ENCODE peak calls at places on chromosomes 16 and 17, in ten cellular contexts. N, W, C, Z, S, A, B, K, Y and P are unnamed samples.

GRCh38 chr17:72308744-72309395 is 188.1 kb downstream of the SOX9 start:
- DNase-seq in B (no peak), C (peak), K (no peak), S (no peak), Y (no peak), W (no peak), N (no peak), Z (no peak), A (no peak), P (no peak)

GRCh38 chr16:10624527-10624926 is 44.1 kb upstream of the EMP2 start:
- DNase-seq in W (no peak), S (no peak), N (no peak), K (no peak), B (no peak), A (no peak), Y (no peak), Z (no peak), C (no peak), P (no peak)

GRCh38 chr16:59698341-59698979 is 964.3 kb upstream of the GOT2 start:
- DNase-seq in K (no peak), Z (no peak), Y (no peak), C (no peak), S (no peak), B (no peak), N (peak), A (no peak), W (no peak), P (no peak)

GRCh38 chr17:15291674-15292361 is 26.7 kb upstream of the PMP22 start:
- DNase-seq in Z (no peak), W (no peak), S (no peak), C (no peak), N (peak), K (no peak), A (no peak), B (no peak), Y (no peak), P (no peak)

GRCh38 chr16:23333034-23333579 is 31.0 kb downstream of the SCNN1B start:
- DNase-seq in K (no peak), N (no peak), Z (no peak), A (no peak), C (no peak), S (peak), Y (no peak), B (no peak), W (no peak), P (no peak)

GRCh38 chr17:31700973-31701372 is 158.1 kb downstream of the COPRS start:
- DNase-seq in Z (no peak), C (no peak), B (no peak), W (no peak), Y (no peak), A (no peak), N (no peak), S (no peak), K (no peak), P (no peak)

GRCh38 chr16:85252461-85252860 is 140.2 kb upstream of the CIBAR2 start:
- DNase-seq in N (no peak), K (no peak), W (no peak), Y (no peak), A (no peak), B (no peak), C (no peak), Z (no peak), S (no peak), P (no peak)

GRCh38 chr16:86512860-86513470 is 2.6 kb downstream of the FOXF1 start:
- DNase-seq in C (no peak), N (no peak), S (peak), W (no peak), Y (no peak), Z (no peak), B (peak), A (peak), K (no peak), P (no peak)

GRCh38 chr17:74148446-74148845 is 55.0 kb upstream of the RPL38 start:
- DNase-seq in N (no peak), A (no peak), C (no peak), B (no peak), W (no peak), Z (no peak), Y (no peak), K (no peak), S (no peak), P (no peak)

GRCh38 chr16:19382887-19383816 is 34.5 kb upstream of the TMC5 start:
- DNase-seq in Z (no peak), A (no peak), W (peak), N (no peak), S (no peak), Y (no peak), K (no peak), B (no peak), C (no peak), P (no peak)